ENCODE peak calls at places on chromosomes 7 and 10, in ten cellular contexts. One of them, this sample, is unnamed.

GRCh38 chr10:105974803-105975456 is 1189.6 kb downstream of the SORCS1 start:
- DNase-seq in stimulated activated CD4-positive, alpha-beta T cell treated with anti-CD3 and anti-CD28 coated beads, Interleukin-2, amount 100 ng/mL, for 24 hours: no peak
- DNase-seq in T-helper 2 cell: no peak
- DNase-seq in activated CD8-positive, alpha-beta memory T cell treated with anti-CD3 and anti-CD28 coated beads for 4 hours: no peak
- DNase-seq in CD4-positive, CD25-positive, alpha-beta regulatory T cell: no peak
- DNase-seq in fibroblast of the conjunctiva: no peak
- DNase-seq in SHP77: peak; percentile 52
- DNase-seq in H7: peak; percentile 16
- DNase-seq in HEK293T: peak; percentile 39
- DNase-seq in right atrium auricular region: no peak
- DNase-seq in this sample: no peak

GRCh38 chr7:2011266-2012043 is 221.3 kb downstream of the MAD1L1 start:
- DNase-seq in T-helper 2 cell: no peak
- DNase-seq in H7: no peak
- DNase-seq in CD4-positive, CD25-positive, alpha-beta regulatory T cell: no peak
- DNase-seq in right atrium auricular region: no peak
- DNase-seq in stimulated activated CD4-positive, alpha-beta T cell treated with anti-CD3 and anti-CD28 coated beads, Interleukin-2, amount 100 ng/mL, for 24 hours: no peak
- DNase-seq in activated CD8-positive, alpha-beta memory T cell treated with anti-CD3 and anti-CD28 coated beads for 4 hours: no peak
- DNase-seq in fibroblast of the conjunctiva: no peak
- DNase-seq in SHP77: no peak
- DNase-seq in HEK293T: no peak
- DNase-seq in this sample: no peak

GRCh38 chr7:42238709-42239395 is 1.8 kb upstream of the GLI3 start:
- DNase-seq in CD4-positive, CD25-positive, alpha-beta regulatory T cell: no peak
- DNase-seq in H7: peak; percentile 55
- DNase-seq in stimulated activated CD4-positive, alpha-beta T cell treated with anti-CD3 and anti-CD28 coated beads, Interleukin-2, amount 100 ng/mL, for 24 hours: no peak
- DNase-seq in right atrium auricular region: no peak
- DNase-seq in HEK293T: peak; percentile 28
- DNase-seq in T-helper 2 cell: no peak
- DNase-seq in activated CD8-positive, alpha-beta memory T cell treated with anti-CD3 and anti-CD28 coated beads for 4 hours: no peak
- DNase-seq in SHP77: no peak
- DNase-seq in fibroblast of the conjunctiva: peak; percentile 60
- DNase-seq in this sample: peak; percentile 63

GRCh38 chr7:108086962-108087361 is 43.2 kb downstream of the LAMB4 start:
- DNase-seq in SHP77: no peak
- DNase-seq in CD4-positive, CD25-positive, alpha-beta regulatory T cell: no peak
- DNase-seq in HEK293T: no peak
- DNase-seq in H7: no peak
- DNase-seq in activated CD8-positive, alpha-beta memory T cell treated with anti-CD3 and anti-CD28 coated beads for 4 hours: no peak
- DNase-seq in fibroblast of the conjunctiva: no peak
- DNase-seq in T-helper 2 cell: no peak
- DNase-seq in right atrium auricular region: no peak
- DNase-seq in stimulated activated CD4-positive, alpha-beta T cell treated with anti-CD3 and anti-CD28 coated beads, Interleukin-2, amount 100 ng/mL, for 24 hours: no peak
- DNase-seq in this sample: peak; percentile 72

GRCh38 chr10:126088144-126088543 is 191.8 kb downstream of the FANK1 start:
- DNase-seq in right atrium auricular region: no peak
- DNase-seq in H7: peak; percentile 35
- DNase-seq in T-helper 2 cell: no peak
- DNase-seq in activated CD8-positive, alpha-beta memory T cell treated with anti-CD3 and anti-CD28 coated beads for 4 hours: no peak
- DNase-seq in CD4-positive, CD25-positive, alpha-beta regulatory T cell: no peak
- DNase-seq in stimulated activated CD4-positive, alpha-beta T cell treated with anti-CD3 and anti-CD28 coated beads, Interleukin-2, amount 100 ng/mL, for 24 hours: no peak
- DNase-seq in SHP77: peak; percentile 96
- DNase-seq in HEK293T: no peak
- DNase-seq in fibroblast of the conjunctiva: no peak
- DNase-seq in this sample: no peak

GRCh38 chr7:137687556-137688280 is 159.1 kb downstream of the DGKI start:
- DNase-seq in SHP77: no peak
- DNase-seq in H7: no peak
- DNase-seq in right atrium auricular region: no peak
- DNase-seq in CD4-positive, CD25-positive, alpha-beta regulatory T cell: no peak
- DNase-seq in HEK293T: no peak
- DNase-seq in T-helper 2 cell: no peak
- DNase-seq in activated CD8-positive, alpha-beta memory T cell treated with anti-CD3 and anti-CD28 coated beads for 4 hours: no peak
- DNase-seq in stimulated activated CD4-positive, alpha-beta T cell treated with anti-CD3 and anti-CD28 coated beads, Interleukin-2, amount 100 ng/mL, for 24 hours: no peak
- DNase-seq in fibroblast of the conjunctiva: no peak
- DNase-seq in this sample: peak; percentile 64

GRCh38 chr10:86446987-86447386 is 74.6 kb downstream of the WAPL start:
- DNase-seq in stimulated activated CD4-positive, alpha-beta T cell treated with anti-CD3 and anti-CD28 coated beads, Interleukin-2, amount 100 ng/mL, for 24 hours: no peak
- DNase-seq in activated CD8-positive, alpha-beta memory T cell treated with anti-CD3 and anti-CD28 coated beads for 4 hours: no peak
- DNase-seq in SHP77: no peak
- DNase-seq in right atrium auricular region: no peak
- DNase-seq in fibroblast of the conjunctiva: no peak
- DNase-seq in H7: no peak
- DNase-seq in T-helper 2 cell: no peak
- DNase-seq in CD4-positive, CD25-positive, alpha-beta regulatory T cell: no peak
- DNase-seq in HEK293T: no peak
- DNase-seq in this sample: no peak

GRCh38 chr7:99193527-99194214 is 14.2 kb downstream of the KPNA7 start:
- DNase-seq in SHP77: no peak
- DNase-seq in CD4-positive, CD25-positive, alpha-beta regulatory T cell: no peak
- DNase-seq in activated CD8-positive, alpha-beta memory T cell treated with anti-CD3 and anti-CD28 coated beads for 4 hours: no peak
- DNase-seq in HEK293T: no peak
- DNase-seq in right atrium auricular region: no peak
- DNase-seq in fibroblast of the conjunctiva: peak; percentile 8
- DNase-seq in T-helper 2 cell: no peak
- DNase-seq in stimulated activated CD4-positive, alpha-beta T cell treated with anti-CD3 and anti-CD28 coated beads, Interleukin-2, amount 100 ng/mL, for 24 hours: no peak
- DNase-seq in H7: no peak
- DNase-seq in this sample: peak; percentile 8

GRCh38 chr10:28171468-28172235 is 131.2 kb downstream of the MPP7 start:
- DNase-seq in stimulated activated CD4-positive, alpha-beta T cell treated with anti-CD3 and anti-CD28 coated beads, Interleukin-2, amount 100 ng/mL, for 24 hours: no peak
- DNase-seq in T-helper 2 cell: no peak
- DNase-seq in right atrium auricular region: peak; percentile 60
- DNase-seq in HEK293T: peak; percentile 11
- DNase-seq in activated CD8-positive, alpha-beta memory T cell treated with anti-CD3 and anti-CD28 coated beads for 4 hours: no peak
- DNase-seq in SHP77: no peak
- DNase-seq in H7: no peak
- DNase-seq in CD4-positive, CD25-positive, alpha-beta regulatory T cell: no peak
- DNase-seq in fibroblast of the conjunctiva: peak; percentile 77
- DNase-seq in this sample: no peak

GRCh38 chr10:132383026-132383565 is 13.9 kb upstream of the PWWP2B start:
- DNase-seq in HEK293T: no peak
- DNase-seq in fibroblast of the conjunctiva: no peak
- DNase-seq in SHP77: no peak
- DNase-seq in right atrium auricular region: no peak
- DNase-seq in CD4-positive, CD25-positive, alpha-beta regulatory T cell: no peak
- DNase-seq in H7: peak; percentile 30
- DNase-seq in T-helper 2 cell: no peak
- DNase-seq in stimulated activated CD4-positive, alpha-beta T cell treated with anti-CD3 and anti-CD28 coated beads, Interleukin-2, amount 100 ng/mL, for 24 hours: no peak
- DNase-seq in activated CD8-positive, alpha-beta memory T cell treated with anti-CD3 and anti-CD28 coated beads for 4 hours: no peak
- DNase-seq in this sample: no peak

GRCh38 chr10:32055478-32056135 is 618 bp downstream of the KIF5B start:
- DNase-seq in H7: peak; percentile 79
- DNase-seq in HEK293T: peak; percentile 59
- DNase-seq in stimulated activated CD4-positive, alpha-beta T cell treated with anti-CD3 and anti-CD28 coated beads, Interleukin-2, amount 100 ng/mL, for 24 hours: peak; percentile 63
- DNase-seq in right atrium auricular region: peak; percentile 65
- DNase-seq in fibroblast of the conjunctiva: no peak
- DNase-seq in CD4-positive, CD25-positive, alpha-beta regulatory T cell: peak; percentile 75
- DNase-seq in activated CD8-positive, alpha-beta memory T cell treated with anti-CD3 and anti-CD28 coated beads for 4 hours: peak; percentile 17
- DNase-seq in T-helper 2 cell: peak; percentile 40
- DNase-seq in SHP77: peak; percentile 48
- DNase-seq in this sample: peak; percentile 79

GRCh38 chr10:122333037-122333436 is 41.5 kb upstream of the PLEKHA1 start:
- DNase-seq in SHP77: no peak
- DNase-seq in HEK293T: no peak
- DNase-seq in H7: no peak
- DNase-seq in fibroblast of the conjunctiva: no peak
- DNase-seq in activated CD8-positive, alpha-beta memory T cell treated with anti-CD3 and anti-CD28 coated beads for 4 hours: no peak
- DNase-seq in right atrium auricular region: peak; percentile 43
- DNase-seq in stimulated activated CD4-positive, alpha-beta T cell treated with anti-CD3 and anti-CD28 coated beads, Interleukin-2, amount 100 ng/mL, for 24 hours: peak; percentile 8
- DNase-seq in T-helper 2 cell: no peak
- DNase-seq in CD4-positive, CD25-positive, alpha-beta regulatory T cell: peak; percentile 26
- DNase-seq in this sample: no peak

GRCh38 chr7:147485660-147486210 is 1104.8 kb upstream of the C7orf33 start:
- DNase-seq in H7: no peak
- DNase-seq in right atrium auricular region: no peak
- DNase-seq in stimulated activated CD4-positive, alpha-beta T cell treated with anti-CD3 and anti-CD28 coated beads, Interleukin-2, amount 100 ng/mL, for 24 hours: no peak
- DNase-seq in SHP77: peak; percentile 63
- DNase-seq in CD4-positive, CD25-positive, alpha-beta regulatory T cell: no peak
- DNase-seq in HEK293T: no peak
- DNase-seq in fibroblast of the conjunctiva: no peak
- DNase-seq in T-helper 2 cell: no peak
- DNase-seq in activated CD8-positive, alpha-beta memory T cell treated with anti-CD3 and anti-CD28 coated beads for 4 hours: no peak
- DNase-seq in this sample: no peak

GRCh38 chr10:11036424-11037011 is 18.8 kb downstream of the CELF2 start:
- DNase-seq in CD4-positive, CD25-positive, alpha-beta regulatory T cell: no peak
- DNase-seq in right atrium auricular region: no peak
- DNase-seq in HEK293T: peak; percentile 62
- DNase-seq in activated CD8-positive, alpha-beta memory T cell treated with anti-CD3 and anti-CD28 coated beads for 4 hours: no peak
- DNase-seq in SHP77: peak; percentile 22
- DNase-seq in stimulated activated CD4-positive, alpha-beta T cell treated with anti-CD3 and anti-CD28 coated beads, Interleukin-2, amount 100 ng/mL, for 24 hours: no peak
- DNase-seq in T-helper 2 cell: no peak
- DNase-seq in fibroblast of the conjunctiva: peak; percentile 37
- DNase-seq in H7: peak; percentile 49
- DNase-seq in this sample: no peak

GRCh38 chr10:16116404-16117304 is 256.3 kb upstream of the MINDY3 start:
- DNase-seq in SHP77: peak; percentile 13
- DNase-seq in H7: peak; percentile 15
- DNase-seq in stimulated activated CD4-positive, alpha-beta T cell treated with anti-CD3 and anti-CD28 coated beads, Interleukin-2, amount 100 ng/mL, for 24 hours: no peak
- DNase-seq in activated CD8-positive, alpha-beta memory T cell treated with anti-CD3 and anti-CD28 coated beads for 4 hours: no peak
- DNase-seq in HEK293T: peak; percentile 57
- DNase-seq in fibroblast of the conjunctiva: no peak
- DNase-seq in T-helper 2 cell: no peak
- DNase-seq in CD4-positive, CD25-positive, alpha-beta regulatory T cell: peak; percentile 17
- DNase-seq in right atrium auricular region: no peak
- DNase-seq in this sample: no peak